ENCODE peak calls at places on chromosomes 4 and X, in eight cellular contexts. I is lung microvascular endothelial cell; J is IMR-90; D is frontal cortex; E is immature natural killer cell; C is pancreas; M is germinal center; B is CD4-positive, alpha-beta memory T cell. O is an unnamed sample.

GRCh38 chrX:108447303-108447702 is 7.7 kb downstream of the COL4A5 start:
- DNase-seq in I (peak), J (peak), D (no peak), E (no peak), C (no peak), M (no peak), B (no peak), O (no peak)

GRCh38 chr4:75345436-75345835 is 168.8 kb downstream of the RCHY1 start:
- DNase-seq in I (no peak), J (peak), D (no peak), E (no peak), C (no peak), M (no peak), B (no peak), O (no peak)

GRCh38 chr4:187739771-187740170 is 255.8 kb upstream of the ZFP42 start:
- DNase-seq in I (no peak), J (no peak), D (no peak), E (no peak), C (no peak), M (no peak), B (no peak), O (no peak)

GRCh38 chr4:104592894-104593470 is 98.3 kb upstream of the CXXC4 start:
- DNase-seq in I (no peak), J (peak), D (no peak), E (no peak), C (no peak), M (no peak), B (no peak), O (no peak)

GRCh38 chr4:56907009-56907408 is 691 bp upstream of the REST start:
- DNase-seq in I (no peak), J (no peak), D (no peak), E (no peak), C (peak), M (peak), B (peak), O (no peak)

GRCh38 chr4:74932832-74933561 is at the start of gene PARM1:
- DNase-seq in I (peak), J (peak), D (peak), E (peak), C (peak), M (peak), B (no peak), O (peak)

GRCh38 chrX:45767021-45767491 is 566.4 kb upstream of the DIPK2B start:
- DNase-seq in I (peak), J (peak), D (no peak), E (no peak), C (no peak), M (no peak), B (no peak), O (no peak)

GRCh38 chrX:86102341-86102740 is 45.9 kb upstream of the DACH2 start:
- DNase-seq in I (no peak), J (no peak), D (no peak), E (no peak), C (no peak), M (no peak), B (no peak), O (no peak)

GRCh38 chr4:156763511-156763910 is 208.1 kb downstream of the PDGFC start:
- DNase-seq in I (no peak), J (peak), D (no peak), E (no peak), C (no peak), M (no peak), B (no peak), O (no peak)

GRCh38 chr4:67167849-67168248 is 377.5 kb downstream of the CENPC start:
- DNase-seq in I (no peak), J (no peak), D (no peak), E (no peak), C (no peak), M (no peak), B (no peak), O (no peak)

GRCh38 chrX:54807524-54808108 is at the start of gene MAGED2:
- DNase-seq in I (peak), J (peak), D (peak), E (peak), C (no peak), M (peak), B (peak), O (peak)

GRCh38 chr4:47065099-47065498 is 33.7 kb downstream of the GABRB1 start:
- DNase-seq in I (no peak), J (no peak), D (no peak), E (no peak), C (no peak), M (no peak), B (no peak), O (no peak)

GRCh38 chr4:150782311-150782710 is 200.4 kb downstream of the MAB21L2 start:
- DNase-seq in I (peak), J (peak), D (no peak), E (no peak), C (no peak), M (no peak), B (no peak), O (no peak)

GRCh38 chr4:2297606-2298517 is 36.0 kb upstream of the MXD4 start:
- DNase-seq in I (no peak), J (no peak), D (no peak), E (no peak), C (peak), M (peak), B (no peak), O (peak)

GRCh38 chr4:156779774-156780173 is 191.8 kb downstream of the PDGFC start:
- DNase-seq in I (peak), J (peak), D (no peak), E (no peak), C (no peak), M (no peak), B (no peak), O (no peak)

GRCh38 chr4:118989098-118990080 is 100.7 kb downstream of the SYNPO2 start:
- DNase-seq in I (no peak), J (peak), D (no peak), E (no peak), C (no peak), M (no peak), B (no peak), O (no peak)

GRCh38 chrX:71652405-71652804 is 14.9 kb upstream of the LOC101059915 start:
- DNase-seq in I (peak), J (peak), D (no peak), E (peak), C (peak), M (peak), B (no peak), O (peak)

GRCh38 chr4:51997647-51998046 is 22.5 kb downstream of the LRRC66 start:
- DNase-seq in I (no peak), J (no peak), D (no peak), E (no peak), C (no peak), M (no peak), B (no peak), O (no peak)

GRCh38 chr4:158538176-158538575 is 16.5 kb downstream of the RXFP1 start:
- DNase-seq in I (no peak), J (peak), D (peak), E (no peak), C (no peak), M (no peak), B (no peak), O (no peak)

GRCh38 chrX:6693051-6693450 is 158.1 kb upstream of the VCX3A start:
- DNase-seq in I (no peak), J (no peak), D (no peak), E (no peak), C (no peak), M (no peak), B (no peak), O (no peak)

GRCh38 chr4:144906181-144906895 is 191.7 kb downstream of the ANAPC10 start:
- DNase-seq in I (peak), J (peak), D (no peak), E (no peak), C (no peak), M (no peak), B (no peak), O (no peak)

GRCh38 chr4:161522031-161522430 is 641.8 kb downstream of the FSTL5 start:
- DNase-seq in I (no peak), J (no peak), D (peak), E (no peak), C (no peak), M (no peak), B (no peak), O (no peak)

GRCh38 chr4:7328913-7329638 is 105.7 kb downstream of the PSAPL1 start:
- DNase-seq in I (peak), J (peak), D (peak), E (no peak), C (no peak), M (no peak), B (no peak), O (no peak)

GRCh38 chr4:3034231-3034630 is 40.1 kb downstream of the HTT-AS start:
- DNase-seq in I (no peak), J (no peak), D (no peak), E (no peak), C (no peak), M (no peak), B (no peak), O (no peak)

GRCh38 chr4:86482851-86483490 is 111.1 kb upstream of the PTPN13 start:
- DNase-seq in I (no peak), J (no peak), D (no peak), E (no peak), C (no peak), M (peak), B (no peak), O (peak)

GRCh38 chr4:108168213-108168671 is 490 bp downstream of the LEF1 start:
- DNase-seq in I (no peak), J (peak), D (peak), E (no peak), C (no peak), M (peak), B (peak), O (no peak)

GRCh38 chrX:5876984-5877655 is 351.5 kb downstream of the NLGN4X start:
- DNase-seq in I (no peak), J (no peak), D (no peak), E (no peak), C (no peak), M (no peak), B (peak), O (peak)

GRCh38 chr4:47913858-47914218 is 545 bp downstream of the NFXL1 start:
- DNase-seq in I (no peak), J (no peak), D (peak), E (no peak), C (peak), M (peak), B (peak), O (peak)

GRCh38 chr4:109801895-109802319 is at the start of gene CFI:
- DNase-seq in I (peak), J (peak), D (peak), E (no peak), C (no peak), M (no peak), B (no peak), O (no peak)

GRCh38 chr4:41525129-41525528 is 12.8 kb upstream of the LIMCH1 start:
- DNase-seq in I (peak), J (peak), D (no peak), E (no peak), C (no peak), M (no peak), B (no peak), O (no peak)

GRCh38 chr4:47577779-47578553 is 92.9 kb downstream of the ATP10D start:
- DNase-seq in I (peak), J (peak), D (peak), E (no peak), C (no peak), M (no peak), B (no peak), O (no peak)